ENCODE peak calls at places on chromosomes 13 and 19, in four cellular contexts. Y is CD8-positive, alpha-beta memory T cell; J is neural progenitor cell; W is stimulated activated CD8-positive, alpha-beta memory T cell treated with anti-CD3 and anti-CD28 coated beads, Interleukin-4, amount 100 ng/mL, for 24 hours. T is an unnamed sample.
A peak's percentile ranks its signal among the peaks of the same experiment; 100 is the strongest.

GRCh38 chr19:58330458-58330857 is 3.7 kb downstream of the ZSCAN22 start:
- DNase-seq in J (no peak), Y (no peak), W (no peak), T (no peak)

GRCh38 chr13:45136741-45137500 is 16.6 kb downstream of the GTF2F2 start:
- DNase-seq in Y (no peak), W (no peak), J (no peak), T (no peak)

GRCh38 chr13:71865858-71866172 is 1.2 kb downstream of the DACH1 start:
- DNase-seq in Y (no peak), W (no peak), J (peak; percentile 35), T (no peak)

GRCh38 chr13:51303063-51303552 is 36.4 kb upstream of the SERPINE3 start:
- DNase-seq in J (peak; percentile 91), W (no peak), Y (no peak), T (peak; percentile 84)

GRCh38 chr19:42246143-42246868 is 3.9 kb upstream of the GSK3A start:
- DNase-seq in W (no peak), J (peak; percentile 80), Y (no peak), T (peak; percentile 81)

GRCh38 chr13:113776231-113777125 is 17.5 kb downstream of the TMEM255B start:
- DNase-seq in Y (no peak), J (no peak), W (no peak), T (no peak)

GRCh38 chr13:63425131-63425530 is 2009.5 kb upstream of the PCDH20 start:
- DNase-seq in Y (no peak), W (no peak), J (no peak), T (no peak)

GRCh38 chr19:48613024-48613851 is 1.6 kb downstream of the FAM83E start:
- DNase-seq in J (no peak), W (no peak), Y (no peak), T (no peak)

GRCh38 chr13:114100446-114101320 is 31.7 kb downstream of the RASA3 start:
- DNase-seq in J (no peak), W (no peak), Y (no peak), T (peak; percentile 62)

GRCh38 chr19:1469936-1470863 is 8.8 kb downstream of the C19orf25 start:
- DNase-seq in W (peak; percentile 60), Y (peak; percentile 53), J (peak; percentile 92), T (peak; percentile 92)

GRCh38 chr13:69524459-69525155 is 583.0 kb upstream of the ATXN8OS start:
- DNase-seq in Y (no peak), W (no peak), J (no peak), T (no peak)

GRCh38 chr13:79361299-79361698 is 44.8 kb downstream of the RBM26 start:
- DNase-seq in W (no peak), Y (no peak), J (no peak), T (no peak)

GRCh38 chr19:46875234-46875633 is 14.4 kb downstream of the ARHGAP35 start:
- DNase-seq in J (no peak), Y (no peak), W (no peak), T (peak; percentile 28)

GRCh38 chr19:39937094-39937493 is 2.7 kb upstream of the FCGBP start:
- DNase-seq in W (peak; percentile 18), Y (peak; percentile 51), J (no peak), T (no peak)

GRCh38 chr19:46915386-46915785 is 54.6 kb downstream of the ARHGAP35 start:
- DNase-seq in J (no peak), Y (no peak), W (no peak), T (peak; percentile 8)

GRCh38 chr13:37621811-37622361 is 23.3 kb upstream of the POSTN start:
- DNase-seq in Y (no peak), J (no peak), W (no peak), T (no peak)

GRCh38 chr13:43307921-43308433 is 284.6 kb downstream of the DNAJC15 start:
- DNase-seq in Y (no peak), J (no peak), W (no peak), T (peak; percentile 47)

GRCh38 chr19:34082289-34083077 is 89.8 kb upstream of the LSM14A start:
- DNase-seq in W (no peak), Y (no peak), J (peak; percentile 80), T (peak; percentile 78)

GRCh38 chr19:39671739-39672363 is 16.1 kb downstream of the LGALS16 start:
- DNase-seq in W (no peak), J (peak; percentile 78), Y (peak; percentile 57), T (peak; percentile 79)

GRCh38 chr13:112133489-112134149 is 66.7 kb downstream of the SOX1 start:
- DNase-seq in W (no peak), J (no peak), Y (no peak), T (peak; percentile 26)

GRCh38 chr13:44574466-44574855 is 1.7 kb downstream of the TSC22D1 start:
- DNase-seq in J (peak; percentile 15), W (no peak), Y (no peak), T (no peak)